ENCODE peak calls at places on chromosomes 16 and 17, in eight cellular contexts. One of them, this sample, is unnamed.

GRCh38 chr17:3916013-3916696 is at the start of gene P2RX1:
- DNase-seq in psoas muscle: no peak
- DNase-seq in OCI-LY7: peak
- DNase-seq in adrenal gland: no peak
- DNase-seq in AG10803: no peak
- DNase-seq in thoracic aorta: no peak
- DNase-seq in uterus: no peak
- DNase-seq in Peyer's patch: peak
- DNase-seq in this sample: no peak

GRCh38 chr17:12995106-12995895 is 22.5 kb downstream of the ELAC2 start:
- DNase-seq in psoas muscle: no peak
- DNase-seq in OCI-LY7: no peak
- DNase-seq in adrenal gland: no peak
- DNase-seq in AG10803: no peak
- DNase-seq in thoracic aorta: no peak
- DNase-seq in uterus: no peak
- DNase-seq in Peyer's patch: no peak
- DNase-seq in this sample: no peak

GRCh38 chr16:70691223-70692129 is 5.6 kb upstream of the MTSS2 start:
- DNase-seq in psoas muscle: peak
- DNase-seq in OCI-LY7: no peak
- DNase-seq in adrenal gland: peak
- DNase-seq in AG10803: peak
- DNase-seq in thoracic aorta: peak
- DNase-seq in uterus: peak
- DNase-seq in Peyer's patch: peak
- DNase-seq in this sample: no peak

GRCh38 chr17:16477255-16477654 is 14.7 kb downstream of the LRRC75A start:
- DNase-seq in psoas muscle: peak
- DNase-seq in OCI-LY7: no peak
- DNase-seq in adrenal gland: peak
- DNase-seq in AG10803: peak
- DNase-seq in thoracic aorta: no peak
- DNase-seq in uterus: peak
- DNase-seq in Peyer's patch: no peak
- DNase-seq in this sample: no peak

GRCh38 chr16:65756163-65756562 is 610.3 kb upstream of the CDH5 start:
- DNase-seq in psoas muscle: no peak
- DNase-seq in OCI-LY7: no peak
- DNase-seq in adrenal gland: no peak
- DNase-seq in AG10803: no peak
- DNase-seq in thoracic aorta: no peak
- DNase-seq in uterus: no peak
- DNase-seq in Peyer's patch: no peak
- DNase-seq in this sample: no peak

GRCh38 chr17:1473841-1474240 is 17.8 kb upstream of the CRK start:
- DNase-seq in psoas muscle: no peak
- DNase-seq in OCI-LY7: no peak
- DNase-seq in adrenal gland: no peak
- DNase-seq in AG10803: no peak
- DNase-seq in thoracic aorta: no peak
- DNase-seq in uterus: no peak
- DNase-seq in Peyer's patch: peak
- DNase-seq in this sample: peak

GRCh38 chr17:50721194-50722010 is 2.0 kb downstream of the LUC7L3 start:
- DNase-seq in psoas muscle: no peak
- DNase-seq in OCI-LY7: peak
- DNase-seq in adrenal gland: no peak
- DNase-seq in AG10803: no peak
- DNase-seq in thoracic aorta: no peak
- DNase-seq in uterus: no peak
- DNase-seq in Peyer's patch: no peak
- DNase-seq in this sample: peak

GRCh38 chr17:15180121-15180561 is 85.0 kb downstream of the PMP22 start:
- DNase-seq in psoas muscle: no peak
- DNase-seq in OCI-LY7: no peak
- DNase-seq in adrenal gland: no peak
- DNase-seq in AG10803: no peak
- DNase-seq in thoracic aorta: no peak
- DNase-seq in uterus: no peak
- DNase-seq in Peyer's patch: no peak
- DNase-seq in this sample: no peak

GRCh38 chr17:20896153-20896649 is 146.6 kb downstream of the USP22 start:
- DNase-seq in psoas muscle: no peak
- DNase-seq in OCI-LY7: no peak
- DNase-seq in adrenal gland: peak
- DNase-seq in AG10803: peak
- DNase-seq in thoracic aorta: no peak
- DNase-seq in uterus: peak
- DNase-seq in Peyer's patch: no peak
- DNase-seq in this sample: peak

GRCh38 chr17:33142703-33143299 is 150.3 kb downstream of the ASIC2 start:
- DNase-seq in psoas muscle: no peak
- DNase-seq in OCI-LY7: peak
- DNase-seq in adrenal gland: peak
- DNase-seq in AG10803: peak
- DNase-seq in thoracic aorta: no peak
- DNase-seq in uterus: no peak
- DNase-seq in Peyer's patch: no peak
- DNase-seq in this sample: no peak

GRCh38 chr17:49022391-49022941 is 25.3 kb downstream of the IGF2BP1 start:
- DNase-seq in psoas muscle: no peak
- DNase-seq in OCI-LY7: no peak
- DNase-seq in adrenal gland: no peak
- DNase-seq in AG10803: peak
- DNase-seq in thoracic aorta: no peak
- DNase-seq in uterus: no peak
- DNase-seq in Peyer's patch: no peak
- DNase-seq in this sample: no peak

GRCh38 chr16:82715833-82716232 is 89.1 kb downstream of the CDH13 start:
- DNase-seq in psoas muscle: peak
- DNase-seq in OCI-LY7: no peak
- DNase-seq in adrenal gland: no peak
- DNase-seq in AG10803: peak
- DNase-seq in thoracic aorta: no peak
- DNase-seq in uterus: no peak
- DNase-seq in Peyer's patch: no peak
- DNase-seq in this sample: no peak

GRCh38 chr17:68981288-68981687 is 26.1 kb upstream of the ABCA8 start:
- DNase-seq in psoas muscle: no peak
- DNase-seq in OCI-LY7: no peak
- DNase-seq in adrenal gland: peak
- DNase-seq in AG10803: peak
- DNase-seq in thoracic aorta: no peak
- DNase-seq in uterus: peak
- DNase-seq in Peyer's patch: no peak
- DNase-seq in this sample: no peak

GRCh38 chr17:28416703-28417311 is 10.8 kb upstream of the SLC46A1 start:
- DNase-seq in psoas muscle: no peak
- DNase-seq in OCI-LY7: peak
- DNase-seq in adrenal gland: peak
- DNase-seq in AG10803: peak
- DNase-seq in thoracic aorta: no peak
- DNase-seq in uterus: no peak
- DNase-seq in Peyer's patch: peak
- DNase-seq in this sample: peak
- TF ChIP-seq CTCF in psoas muscle: peak
- TF ChIP-seq CTCF in OCI-LY7: peak
- TF ChIP-seq CTCF in adrenal gland: peak
- TF ChIP-seq CTCF in AG10803: peak
- TF ChIP-seq CTCF in thoracic aorta: no peak
- TF ChIP-seq CTCF in uterus: peak
- TF ChIP-seq CTCF in Peyer's patch: no peak
- TF ChIP-seq CTCF in this sample: peak

GRCh38 chr16:15781650-15782049 is 75.2 kb downstream of the MYH11 start:
- DNase-seq in psoas muscle: no peak
- DNase-seq in OCI-LY7: no peak
- DNase-seq in adrenal gland: no peak
- DNase-seq in AG10803: no peak
- DNase-seq in thoracic aorta: no peak
- DNase-seq in uterus: no peak
- DNase-seq in Peyer's patch: no peak
- DNase-seq in this sample: no peak

GRCh38 chr16:15780805-15781204 is 76.0 kb downstream of the MYH11 start:
- DNase-seq in psoas muscle: no peak
- DNase-seq in OCI-LY7: no peak
- DNase-seq in adrenal gland: no peak
- DNase-seq in AG10803: no peak
- DNase-seq in thoracic aorta: no peak
- DNase-seq in uterus: no peak
- DNase-seq in Peyer's patch: no peak
- DNase-seq in this sample: no peak

GRCh38 chr16:15783985-15784384 is 72.8 kb downstream of the MYH11 start:
- DNase-seq in psoas muscle: no peak
- DNase-seq in OCI-LY7: no peak
- DNase-seq in adrenal gland: no peak
- DNase-seq in AG10803: no peak
- DNase-seq in thoracic aorta: no peak
- DNase-seq in uterus: no peak
- DNase-seq in Peyer's patch: no peak
- DNase-seq in this sample: no peak

GRCh38 chr16:15785386-15786059 is 71.3 kb downstream of the MYH11 start:
- DNase-seq in psoas muscle: no peak
- DNase-seq in OCI-LY7: no peak
- DNase-seq in adrenal gland: no peak
- DNase-seq in AG10803: no peak
- DNase-seq in thoracic aorta: no peak
- DNase-seq in uterus: no peak
- DNase-seq in Peyer's patch: no peak
- DNase-seq in this sample: no peak

DNA sequence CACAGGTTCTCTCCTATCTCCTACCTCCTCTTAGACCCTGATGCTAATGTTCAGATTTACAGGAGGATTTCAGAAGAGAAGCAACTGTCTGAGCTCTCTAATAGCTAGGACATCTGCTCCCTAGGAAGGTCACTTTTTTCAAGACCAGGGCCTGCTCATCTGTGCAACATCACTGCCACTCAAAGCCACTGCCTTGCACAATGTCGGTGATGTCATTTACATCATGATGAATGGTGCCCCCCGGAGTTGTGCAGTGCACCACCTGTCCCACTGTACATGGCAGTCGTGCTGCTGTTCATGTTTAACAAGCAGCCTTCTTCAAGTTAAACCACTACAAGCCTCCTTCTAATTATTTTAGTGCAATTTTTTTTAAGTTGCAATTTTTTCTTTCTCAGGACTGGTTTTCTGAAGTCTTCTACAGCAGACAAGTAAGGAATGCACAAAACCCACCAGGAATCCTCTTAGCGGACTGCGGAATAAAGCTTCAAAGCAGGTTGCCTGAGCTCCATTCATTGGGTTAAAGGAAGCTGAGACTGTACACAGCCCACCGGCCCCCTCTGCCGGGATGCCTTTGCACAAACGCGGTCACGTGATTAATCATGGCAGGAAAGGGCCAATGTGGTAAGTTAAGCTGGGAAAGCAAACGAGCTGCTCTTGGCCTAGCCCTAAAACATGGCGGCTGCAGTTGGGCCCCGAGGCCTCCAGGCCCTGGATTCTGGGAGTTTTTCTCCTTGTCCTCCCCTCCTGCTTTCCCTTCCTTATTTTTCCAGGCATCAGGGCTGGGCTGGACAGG is 74.1 kb downstream of the MYH11 start:
- DNase-seq in psoas muscle: no peak
- DNase-seq in OCI-LY7: no peak
- DNase-seq in adrenal gland: no peak
- DNase-seq in AG10803: no peak
- DNase-seq in thoracic aorta: no peak
- DNase-seq in uterus: no peak
- DNase-seq in Peyer's patch: no peak
- DNase-seq in this sample: no peak
- TF ChIP-seq CTCF in psoas muscle: no peak
- TF ChIP-seq CTCF in OCI-LY7: no peak
- TF ChIP-seq CTCF in adrenal gland: no peak
- TF ChIP-seq CTCF in AG10803: no peak
- TF ChIP-seq CTCF in thoracic aorta: no peak
- TF ChIP-seq CTCF in uterus: no peak
- TF ChIP-seq CTCF in Peyer's patch: no peak
- TF ChIP-seq CTCF in this sample: no peak

DNA sequence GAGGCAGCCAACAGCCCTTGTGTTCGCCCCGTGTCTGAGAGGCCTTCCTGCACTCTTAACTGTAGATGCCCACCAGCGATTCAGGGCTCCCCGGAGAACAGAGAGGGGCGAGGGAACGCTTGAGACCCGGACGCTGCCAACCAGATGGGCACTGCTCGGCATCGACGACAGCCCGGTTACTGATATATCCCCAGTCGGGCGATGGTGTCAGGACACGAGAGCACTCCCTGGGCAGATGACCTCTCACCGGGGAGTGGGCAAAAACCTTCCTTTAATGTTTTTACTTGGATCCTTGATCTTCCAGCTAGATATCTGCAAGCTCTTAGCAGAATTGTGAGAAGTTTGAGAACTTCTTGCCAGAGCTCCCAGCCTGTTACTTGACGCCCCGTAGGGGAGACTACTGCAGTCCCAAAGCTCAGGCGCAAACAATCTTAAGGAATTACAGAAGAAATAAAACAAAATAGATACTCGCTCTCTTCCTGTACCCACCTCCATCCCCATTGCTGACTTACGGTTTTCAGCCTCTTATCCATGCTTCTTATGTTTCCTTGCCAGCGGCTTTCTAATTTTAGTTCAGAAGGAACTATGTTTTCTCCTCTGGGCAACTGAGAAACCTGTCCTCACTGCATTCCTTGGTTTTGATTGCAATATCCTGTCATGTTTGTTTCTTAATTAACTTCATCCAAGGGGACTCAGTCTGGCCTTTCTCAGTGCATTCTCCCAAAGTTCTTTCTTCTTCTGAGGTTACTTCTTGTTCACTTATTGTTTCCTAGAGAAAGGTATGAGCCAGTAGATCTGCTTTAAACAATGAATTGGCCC is 845 bp downstream of the SP2 start:
- DNase-seq in psoas muscle: no peak
- DNase-seq in OCI-LY7: peak
- DNase-seq in adrenal gland: no peak
- DNase-seq in AG10803: peak
- DNase-seq in thoracic aorta: no peak
- DNase-seq in uterus: no peak
- DNase-seq in Peyer's patch: no peak
- DNase-seq in this sample: no peak
- TF ChIP-seq CTCF in psoas muscle: no peak
- TF ChIP-seq CTCF in OCI-LY7: no peak
- TF ChIP-seq CTCF in adrenal gland: no peak
- TF ChIP-seq CTCF in AG10803: no peak
- TF ChIP-seq CTCF in thoracic aorta: no peak
- TF ChIP-seq CTCF in uterus: no peak
- TF ChIP-seq CTCF in Peyer's patch: no peak
- TF ChIP-seq CTCF in this sample: no peak

GRCh38 chr16:50821586-50821985 is 79.7 kb downstream of the CYLD start:
- DNase-seq in psoas muscle: no peak
- DNase-seq in OCI-LY7: no peak
- DNase-seq in adrenal gland: no peak
- DNase-seq in AG10803: no peak
- DNase-seq in thoracic aorta: no peak
- DNase-seq in uterus: no peak
- DNase-seq in Peyer's patch: no peak
- DNase-seq in this sample: no peak
- TF ChIP-seq CTCF in psoas muscle: no peak
- TF ChIP-seq CTCF in OCI-LY7: no peak
- TF ChIP-seq CTCF in adrenal gland: no peak
- TF ChIP-seq CTCF in AG10803: peak
- TF ChIP-seq CTCF in thoracic aorta: no peak
- TF ChIP-seq CTCF in uterus: no peak
- TF ChIP-seq CTCF in Peyer's patch: no peak
- TF ChIP-seq CTCF in this sample: no peak